ENCODE peak calls at places on chromosomes 2 and 18, in four cellular contexts. P is HepG2, Y is A549, N is K562. L is an unnamed sample.

GRCh38 chr18:28176674-28176932 is 327 bp downstream of the CDH2 start:
- DNase-seq in P (no peak), N (no peak), Y (no peak), L (no peak)

GRCh38 chr2:137829251-137829650 is 135.0 kb upstream of the HNMT start:
- DNase-seq in N (no peak), Y (no peak), P (no peak), L (no peak)

GRCh38 chr18:13716916-13717315 is 9.4 kb downstream of the FAM210A start:
- DNase-seq in P (no peak), N (no peak), Y (no peak), L (no peak)

GRCh38 chr2:47437287-47437686 is 34.3 kb downstream of the MSH2 start:
- DNase-seq in P (no peak), Y (peak), N (no peak), L (peak)

GRCh38 chr2:233832869-233833812 is 21.2 kb downstream of the HJURP start:
- DNase-seq in N (peak), Y (peak), P (peak), L (peak)

GRCh38 chr2:205564761-205565160 is 117.5 kb upstream of the NRP2 start:
- DNase-seq in N (no peak), Y (peak), P (no peak), L (no peak)

GRCh38 chr18:40413160-40413559 is 1541.9 kb upstream of the PIK3C3 start:
- DNase-seq in Y (peak), P (peak), N (no peak), L (peak)

GRCh38 chr2:218733615-218734021 is 23.0 kb downstream of the TTLL4 start:
- DNase-seq in N (no peak), P (peak), Y (peak), L (no peak)

GRCh38 chr2:64644240-64645013 is 9.3 kb downstream of the SERTAD2 start:
- DNase-seq in N (peak), Y (peak), P (peak), L (peak)

GRCh38 chr18:3511980-3512379 is 62.0 kb downstream of the TGIF1 start:
- DNase-seq in N (no peak), P (no peak), Y (peak), L (peak)

GRCh38 chr2:32752205-32752604 is 124.4 kb downstream of the TTC27 start:
- DNase-seq in Y (no peak), P (peak), N (no peak), L (no peak)

GRCh38 chr2:118291481-118291880 is 203.2 kb downstream of the INSIG2 start:
- DNase-seq in P (no peak), Y (no peak), N (no peak), L (no peak)

GRCh38 chr2:172282944-172283343 is 144.4 kb upstream of the ITGA6 start:
- DNase-seq in P (no peak), N (no peak), Y (no peak), L (peak)

GRCh38 chr2:14720319-14720718 is 87.8 kb downstream of the LRATD1 start:
- DNase-seq in Y (no peak), N (no peak), P (no peak), L (no peak)

GRCh38 chr2:231198291-231199173 is at the start of gene ARMC9:
- DNase-seq in Y (peak), N (peak), P (peak), L (peak)

GRCh38 chr18:42417189-42417588 is 462.2 kb downstream of the PIK3C3 start:
- DNase-seq in N (no peak), Y (no peak), P (no peak), L (no peak)

GRCh38 chr2:127000937-127001336 is 102.2 kb downstream of the TEX51 start:
- DNase-seq in Y (no peak), N (no peak), P (no peak), L (no peak)

GRCh38 chr2:72165792-72166191 is 18.1 kb upstream of the CYP26B1 start:
- DNase-seq in P (no peak), N (no peak), Y (peak), L (no peak)

GRCh38 chr2:225008935-225009334 is 33.3 kb downstream of the DOCK10 start:
- DNase-seq in P (peak), N (peak), Y (peak), L (peak)

GRCh38 chr2:119756837-119757236 is 2.9 kb upstream of the PTPN4 start:
- DNase-seq in N (no peak), Y (no peak), P (peak), L (peak)

GRCh38 chr2:166568409-166568808 is 74.4 kb upstream of the SCN7A start:
- DNase-seq in Y (no peak), N (no peak), P (no peak), L (peak)

GRCh38 chr2:158667567-158667966 is 127.5 kb upstream of the DAPL1 start:
- DNase-seq in P (no peak), N (no peak), Y (no peak), L (peak)

GRCh38 chr2:179270689-179271088 is 6.1 kb upstream of the SESTD1 start:
- DNase-seq in P (no peak), N (no peak), Y (no peak), L (no peak)

GRCh38 chr2:190596998-190597397 is 51.9 kb upstream of the NAB1 start:
- DNase-seq in N (no peak), Y (no peak), P (no peak), L (no peak)

GRCh38 chr2:169765523-169765922 is 31.9 kb downstream of the KLHL23 start:
- DNase-seq in N (no peak), P (peak), Y (no peak), L (no peak)

GRCh38 chr2:20187331-20187730 is 37.6 kb downstream of the SDC1 start:
- DNase-seq in N (no peak), P (no peak), Y (no peak), L (no peak)

GRCh38 chr18:23231340-23232021 is 96.2 kb downstream of the CABLES1 start:
- DNase-seq in N (no peak), P (no peak), Y (no peak), L (peak)

GRCh38 chr2:190657474-190658252 is 8.8 kb downstream of the NAB1 start:
- DNase-seq in Y (no peak), P (no peak), N (no peak), L (no peak)

GRCh38 chr2:135905679-135906078 is 29.4 kb upstream of the MCM6 start:
- DNase-seq in N (no peak), P (no peak), Y (no peak), L (no peak)

GRCh38 chr2:135914485-135914884 is 38.2 kb upstream of the MCM6 start:
- DNase-seq in N (no peak), P (no peak), Y (no peak), L (no peak)

GRCh38 chr2:135904590-135904989 is 28.3 kb upstream of the MCM6 start:
- DNase-seq in P (no peak), N (no peak), Y (no peak), L (no peak)

GRCh38 chr2:135913726-135914365 is 37.6 kb upstream of the MCM6 start:
- DNase-seq in P (peak), N (peak), Y (peak), L (peak)

GRCh38 chr2:135909976-135910375 is 33.7 kb upstream of the MCM6 start:
- DNase-seq in Y (no peak), N (no peak), P (no peak), L (peak)
- TF ChIP-seq MYC in Y (no peak), N (no peak), P (no peak), L (no peak)

GRCh38 chr2:54499666-54500065 is 43.5 kb downstream of the SPTBN1 start:
- DNase-seq in Y (no peak), N (no peak), P (no peak), L (peak)
- TF ChIP-seq MYC in Y (no peak), N (no peak), P (no peak), L (no peak)

DNA sequence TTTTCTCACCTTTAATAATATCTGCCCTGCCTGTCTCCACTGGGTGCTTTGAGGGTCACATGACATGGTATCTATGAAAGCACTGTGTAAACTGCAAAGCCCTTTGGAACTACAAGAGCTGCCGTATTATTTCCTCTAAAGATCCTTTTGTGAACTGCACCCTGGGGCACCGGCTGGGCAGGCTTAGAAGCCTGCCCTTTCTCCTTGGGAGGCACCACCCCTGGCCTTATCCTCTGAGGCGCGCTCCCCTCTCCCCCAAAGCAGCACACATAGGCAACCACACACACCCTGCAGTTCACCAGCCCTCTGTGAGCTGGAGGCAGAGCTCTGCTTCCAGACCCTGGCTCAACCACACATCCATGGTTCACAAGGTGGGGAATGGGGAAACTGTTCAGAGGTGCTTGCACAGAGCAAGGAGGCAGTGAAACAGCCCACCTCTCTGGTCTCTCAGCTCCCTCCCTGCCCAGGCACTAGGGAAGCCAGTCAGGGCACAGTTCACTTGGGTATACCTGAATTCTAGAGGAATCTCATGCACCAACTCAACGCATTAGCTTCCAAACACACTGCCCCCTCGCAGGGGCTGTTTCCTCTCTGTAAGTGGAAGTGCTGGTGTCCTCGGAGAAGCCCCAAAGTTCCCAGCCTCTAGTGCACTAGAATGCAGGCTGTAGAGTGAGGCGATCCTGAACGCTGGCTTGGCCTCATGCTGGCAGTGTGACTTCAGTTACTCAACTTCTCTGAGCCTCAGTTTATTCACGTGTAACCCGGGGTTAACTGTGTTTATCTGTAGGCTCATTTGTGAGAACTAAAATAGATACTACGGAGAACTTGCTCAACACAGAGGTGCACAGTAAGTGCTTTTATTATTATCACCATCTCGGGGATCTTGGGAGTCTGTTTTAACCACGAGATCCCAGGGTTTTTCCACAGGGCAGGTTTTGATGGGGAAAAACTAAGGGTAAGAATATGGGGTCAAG is 11.1 kb downstream of the SIGLEC15 start:
- DNase-seq in Y (no peak), P (no peak), N (no peak), L (no peak)
- TF ChIP-seq MYC in Y (no peak), P (no peak), N (no peak), L (no peak)

GRCh38 chr18:26225022-26225693 is 1.1 kb upstream of the TAF4B start:
- DNase-seq in N (no peak), Y (peak), P (no peak), L (no peak)

GRCh38 chr18:26228562-26229260 is 2.5 kb downstream of the TAF4B start:
- DNase-seq in N (no peak), Y (no peak), P (no peak), L (no peak)

GRCh38 chr18:26226229-26227050 is at the start of gene TAF4B:
- DNase-seq in N (peak), Y (peak), P (peak), L (peak)

GRCh38 chr18:26225915-26226228 is 373 bp upstream of the TAF4B start:
- DNase-seq in N (no peak), P (no peak), Y (no peak), L (no peak)

GRCh38 chr18:26227051-26227672 is 917 bp downstream of the TAF4B start:
- DNase-seq in P (no peak), N (no peak), Y (peak), L (peak)
- TF ChIP-seq MYC in P (no peak), N (no peak), Y (no peak), L (no peak)

GRCh38 chr2:45709137-45709536 is 57.7 kb downstream of the PRKCE start:
- DNase-seq in P (no peak), N (no peak), Y (no peak), L (no peak)
- TF ChIP-seq MYC in P (no peak), N (no peak), Y (no peak), L (no peak)

GRCh38 chr2:66240284-66240683 is 194.6 kb upstream of the MEIS1 start:
- DNase-seq in Y (no peak), P (no peak), N (no peak), L (no peak)
- TF ChIP-seq MYC in Y (no peak), P (no peak), N (no peak), L (no peak)

GRCh38 chr2:11822746-11823411 is 76.4 kb downstream of the LPIN1 start:
- DNase-seq in Y (no peak), N (no peak), P (peak), L (no peak)
- TF ChIP-seq MYC in Y (no peak), N (no peak), P (no peak), L (no peak)

DNA sequence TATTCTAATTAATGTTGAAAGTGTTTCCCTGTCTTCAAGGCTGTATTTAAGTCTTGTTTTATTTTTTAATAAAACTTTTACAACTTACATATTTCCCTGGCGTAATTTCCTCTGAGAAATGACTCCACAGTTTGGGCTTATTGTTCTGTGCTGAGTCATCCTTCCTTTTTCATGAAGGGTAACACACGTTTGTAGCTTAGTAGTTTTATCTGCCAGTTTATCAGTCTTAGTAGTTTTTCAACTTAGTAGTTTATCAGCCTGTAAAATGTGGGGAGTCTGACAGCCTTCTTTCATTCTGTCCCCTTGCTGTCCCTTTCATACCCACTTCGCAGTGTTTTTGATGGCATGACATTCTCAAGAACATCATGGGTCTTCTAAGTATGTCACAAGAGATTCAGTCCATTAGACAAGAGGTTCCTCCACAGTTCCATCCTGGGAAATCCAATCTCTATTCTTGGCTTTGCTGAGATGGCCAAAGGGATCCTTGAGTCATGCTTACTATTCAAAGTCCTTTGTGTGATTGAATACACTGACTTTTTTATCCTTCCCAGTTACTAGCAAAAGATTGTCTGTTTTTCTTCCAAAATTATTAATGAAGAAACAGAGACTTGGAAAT is 60.0 kb upstream of the SGPP2 start:
- DNase-seq in N (no peak), P (no peak), Y (no peak), L (peak)
- TF ChIP-seq MYC in N (no peak), P (no peak), Y (no peak), L (no peak)

DNA sequence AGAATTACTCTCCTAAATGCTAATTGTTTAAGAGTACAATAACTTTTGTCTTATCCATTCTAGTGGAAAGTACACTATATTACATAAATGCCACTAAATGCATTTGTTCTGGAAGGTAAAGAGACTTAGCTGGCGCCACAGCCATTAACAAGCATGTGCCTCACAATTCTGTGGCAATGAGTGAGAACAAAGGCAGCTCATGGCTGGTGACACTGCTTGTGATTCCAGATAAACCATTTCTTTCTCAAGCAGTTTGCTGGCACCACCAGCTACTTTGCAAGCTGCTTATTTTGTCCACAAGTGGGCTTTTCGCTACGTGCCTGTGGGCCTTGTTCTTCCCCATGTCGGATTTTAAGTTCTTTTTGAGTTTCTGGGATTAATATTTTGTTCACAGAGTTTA is 147.6 kb upstream of the SMAD7 start:
- DNase-seq in Y (no peak), P (no peak), N (no peak), L (no peak)
- TF ChIP-seq MYC in Y (no peak), P (no peak), N (no peak), L (no peak)

GRCh38 chr2:57703407-57703806 is 343.2 kb upstream of the VRK2 start:
- DNase-seq in Y (no peak), P (no peak), N (no peak), L (no peak)

GRCh38 chr2:57698935-57699449 is 347.6 kb upstream of the VRK2 start:
- DNase-seq in P (no peak), N (no peak), Y (no peak), L (no peak)

GRCh38 chr2:57696016-57696415 is 350.6 kb upstream of the VRK2 start:
- DNase-seq in P (no peak), N (no peak), Y (peak), L (no peak)

DNA sequence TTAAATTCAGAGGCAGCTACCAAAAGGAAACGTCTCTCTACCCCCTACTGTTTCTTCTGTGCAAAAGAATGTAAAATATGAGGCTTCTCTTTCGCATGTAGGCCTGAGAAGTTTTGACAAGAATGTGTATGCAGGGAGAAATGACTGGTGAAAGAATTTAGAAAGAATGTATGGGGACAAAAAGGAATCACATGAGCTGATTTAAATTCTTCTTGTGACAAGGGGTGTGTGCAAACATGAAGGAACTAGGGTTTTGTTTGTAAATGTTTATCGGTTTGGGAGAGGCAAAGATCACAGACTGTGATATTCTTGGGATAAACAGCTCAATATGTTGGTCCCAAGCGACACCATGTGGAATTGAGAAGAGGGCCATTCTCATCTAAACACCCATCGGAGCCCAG is 345.2 kb upstream of the VRK2 start:
- DNase-seq in Y (peak), P (no peak), N (no peak), L (no peak)
- TF ChIP-seq MYC in Y (no peak), P (no peak), N (no peak), L (no peak)

L was measured in endothelial cell of umbilical vein.